ENCODE peak calls at places on chromosome 19, in eight cellular contexts. J is esophagus squamous epithelium, N is left ventricle myocardium inferior, D is fibroblast of mammary gland, Z is cardiac fibroblast, O is HL-60, M is HFFc6, C is H9. U is an unnamed sample.

GRCh38 chr19:6694147-6694815 is 24.3 kb upstream of the TNFSF14 start:
- DNase-seq in J (no peak), N (no peak), D (no peak), Z (no peak), O (no peak), M (no peak), C (no peak), U (no peak)

GRCh38 chr19:5397804-5398692 is 57.2 kb upstream of the ZNRF4 start:
- DNase-seq in J (no peak), N (no peak), D (no peak), Z (peak), O (no peak), M (peak), C (peak), U (no peak)

GRCh38 chr19:41541990-41542584 is 33.9 kb upstream of the CEACAM21 start:
- DNase-seq in J (no peak), N (peak), D (peak), Z (peak), O (peak), M (peak), C (peak), U (no peak)

GRCh38 chr19:55642153-55643002 is 1.1 kb upstream of the ZNF581 start:
- DNase-seq in J (no peak), N (no peak), D (no peak), Z (peak), O (no peak), M (no peak), C (no peak), U (no peak)

GRCh38 chr19:29393915-29394460 is 131.8 kb upstream of the VSTM2B start:
- DNase-seq in J (no peak), N (no peak), D (no peak), Z (no peak), O (no peak), M (no peak), C (no peak), U (no peak)

GRCh38 chr19:42028304-42029216 is 34.5 kb upstream of the ATP1A3 start:
- DNase-seq in J (no peak), N (no peak), D (no peak), Z (no peak), O (no peak), M (no peak), C (peak), U (no peak)

GRCh38 chr19:42281175-42282035 is 12.4 kb downstream of the CIC start:
- DNase-seq in J (no peak), N (peak), D (peak), Z (peak), O (peak), M (no peak), C (peak), U (no peak)

GRCh38 chr19:45670670-45671453 is 2.8 kb downstream of the GIPR start:
- DNase-seq in J (no peak), N (peak), D (peak), Z (peak), O (peak), M (peak), C (peak), U (no peak)

GRCh38 chr19:797528-798414 is 519 bp downstream of the PTBP1 start:
- DNase-seq in J (peak), N (peak), D (peak), Z (peak), O (peak), M (peak), C (peak), U (peak)
- TF ChIP-seq CTCF in J (peak), N (no peak), D (no peak), Z (no peak), O (no peak), M (no peak), C (no peak), U (no peak)

DNA sequence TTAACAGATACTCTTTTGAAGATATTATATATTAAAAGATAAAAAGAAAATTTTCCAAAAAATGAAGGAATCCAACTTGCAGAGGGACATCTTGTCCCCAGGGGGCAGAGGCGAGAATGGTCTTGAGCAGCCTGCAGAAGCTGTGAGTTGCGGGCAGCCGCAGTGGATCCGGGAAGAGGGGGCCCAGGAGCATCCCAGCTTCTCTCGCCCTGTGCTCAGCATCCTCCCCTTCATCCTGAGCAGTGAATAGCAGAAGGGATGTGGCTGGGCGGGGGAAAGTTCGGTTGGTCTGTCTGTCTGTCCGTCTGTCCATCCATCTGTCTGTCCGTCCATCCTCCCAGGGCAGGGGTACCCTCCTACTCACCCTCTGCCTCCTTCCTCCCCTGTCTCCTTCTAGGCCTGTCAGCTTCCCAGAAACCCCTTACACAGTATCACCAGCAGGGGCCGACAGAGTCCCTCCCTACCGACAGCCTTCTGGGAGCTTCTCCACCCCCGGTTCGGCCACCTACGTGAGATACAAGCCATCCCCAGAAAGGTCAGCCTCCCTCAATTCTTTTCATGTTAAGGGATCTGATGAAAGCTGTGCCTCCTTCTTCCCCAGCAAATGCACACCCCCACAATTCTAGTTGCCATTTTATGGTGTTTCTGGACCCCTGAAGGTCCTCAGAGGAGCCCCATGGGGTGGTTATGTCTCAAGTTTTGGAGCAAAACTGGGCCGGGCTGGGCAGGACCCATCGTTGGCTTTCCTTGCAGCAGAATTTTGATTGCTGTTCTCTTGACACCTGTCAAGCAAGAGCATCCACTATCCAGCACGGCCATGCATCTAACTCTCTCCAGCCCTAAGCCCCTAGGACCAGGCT is 81.6 kb downstream of the DPF1 start:
- DNase-seq in J (no peak), N (peak), D (peak), Z (peak), O (peak), M (peak), C (peak), U (no peak)
- TF ChIP-seq CTCF in J (peak), N (peak), D (peak), Z (peak), O (peak), M (peak), C (peak), U (peak)

GRCh38 chr19:8397746-8398721 is 7.9 kb downstream of the RAB11B start:
- DNase-seq in J (no peak), N (no peak), D (no peak), Z (no peak), O (no peak), M (no peak), C (no peak), U (no peak)
- TF ChIP-seq CTCF in J (no peak), N (no peak), D (no peak), Z (no peak), O (no peak), M (no peak), C (no peak), U (no peak)

DNA sequence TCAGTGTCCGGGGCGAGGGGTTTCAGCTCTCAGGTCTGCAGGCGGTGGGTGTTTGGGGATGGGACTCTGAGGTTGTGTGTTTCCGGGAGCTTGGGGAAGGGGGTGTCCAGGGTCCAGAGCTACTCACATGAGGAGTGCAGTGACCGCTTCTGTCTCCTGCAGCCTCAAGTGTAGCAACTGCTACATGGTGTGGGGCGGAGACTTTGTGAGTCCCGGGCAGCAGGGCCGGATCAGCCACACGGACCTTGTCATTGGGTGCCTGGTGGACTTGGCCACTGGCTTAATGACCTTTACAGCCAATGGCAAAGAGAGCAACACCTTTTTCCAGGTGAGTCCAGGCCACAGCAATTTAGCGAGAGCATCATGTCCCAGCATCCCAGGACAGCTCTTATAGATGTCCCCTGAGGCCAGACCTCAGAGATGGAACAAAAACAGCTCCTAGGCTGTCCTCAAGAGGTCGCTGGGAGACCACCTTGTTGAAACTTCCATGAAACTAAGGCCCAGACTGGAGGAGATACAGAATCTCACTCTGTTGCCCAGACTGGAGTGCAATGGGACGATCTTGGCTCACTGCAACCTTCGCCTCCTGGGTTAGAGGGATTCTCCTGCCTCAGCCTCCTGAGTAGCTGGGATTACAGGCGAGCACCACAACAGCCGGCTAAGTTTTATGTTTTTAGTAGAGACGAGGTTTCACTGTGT is 44.9 kb downstream of the RYR1 start:
- DNase-seq in J (no peak), N (no peak), D (peak), Z (no peak), O (no peak), M (no peak), C (peak), U (no peak)
- TF ChIP-seq CTCF in J (no peak), N (no peak), D (no peak), Z (peak), O (no peak), M (peak), C (peak), U (peak)

DNA sequence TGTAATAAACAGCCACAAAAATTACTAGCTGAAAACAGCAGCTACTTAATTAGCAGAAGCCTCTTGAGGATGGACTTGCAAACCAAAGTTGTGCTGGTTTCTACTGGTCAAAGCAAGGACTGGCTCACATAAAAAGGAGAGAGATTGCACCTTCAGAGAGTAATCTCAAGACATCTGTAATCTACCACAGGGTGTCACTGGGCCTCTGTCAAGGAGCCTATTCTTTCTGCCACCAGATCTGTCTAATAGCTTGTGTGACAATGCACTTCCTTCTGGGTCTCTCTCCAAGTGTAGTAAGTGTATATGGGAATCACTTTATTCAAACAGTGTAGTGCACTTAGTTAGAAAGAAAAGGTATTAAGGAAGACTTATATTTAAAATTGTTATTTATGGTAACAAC is 24.4 kb upstream of the ZNF561 start:
- DNase-seq in J (no peak), N (no peak), D (no peak), Z (no peak), O (no peak), M (no peak), C (no peak), U (no peak)
- TF ChIP-seq CTCF in J (no peak), N (no peak), D (no peak), Z (no peak), O (no peak), M (peak), C (no peak), U (no peak)